ENCODE peak calls at places on chromosomes 13 and 19, in seven cellular contexts. I, Z, E, U, O, W and J are unnamed samples. For H3K4me1, the result is how much of the 10 kb centered on the place peaks cover.

GRCh38 chr19:21604351-21604926 is 99.0 kb downstream of the ZNF429 start:
- DNase-seq in I (no peak), Z (no peak), E (peak), U (no peak), O (no peak), W (peak), J (no peak)

GRCh38 chr19:5131866-5132561 is 163.1 kb downstream of the KDM4B start:
- DNase-seq in I (no peak), Z (no peak), E (peak), U (no peak), O (no peak), W (no peak), J (no peak)

GRCh38 chr13:44044544-44045178 is 165.0 kb downstream of the LACC1 start:
- DNase-seq in I (no peak), Z (no peak), E (no peak), U (no peak), O (no peak), W (peak), J (no peak)

GRCh38 chr13:59088716-59089115 is 1075.0 kb downstream of the DIAPH3 start:
- DNase-seq in I (no peak), Z (no peak), E (no peak), U (no peak), O (no peak), W (peak), J (no peak)

GRCh38 chr19:58353717-58354477 is 605 bp upstream of the A1BG start:
- DNase-seq in I (no peak), Z (no peak), E (no peak), U (no peak), O (no peak), W (no peak), J (no peak)

GRCh38 chr19:52099497-52100138 is 4.1 kb upstream of the ZNF841 start:
- DNase-seq in I (no peak), Z (no peak), E (no peak), U (no peak), O (no peak), W (no peak), J (no peak)

GRCh38 chr13:72384879-72385278 is 342.6 kb downstream of the MZT1 start:
- DNase-seq in I (no peak), Z (no peak), E (peak), U (no peak), O (no peak), W (peak), J (no peak)

GRCh38 chr13:29978211-29978610 is 127.8 kb upstream of the UBL3 start:
- DNase-seq in I (no peak), Z (no peak), E (no peak), U (no peak), O (no peak), W (peak), J (no peak)

GRCh38 chr13:98563071-98563470 is 13.8 kb downstream of the STK24 start:
- DNase-seq in I (no peak), Z (no peak), E (peak), U (no peak), O (no peak), W (no peak), J (no peak)

GRCh38 chr19:11160119-11160768 is 4.7 kb upstream of the SPC24 start:
- DNase-seq in I (no peak), Z (no peak), E (no peak), U (no peak), O (no peak), W (peak), J (no peak)

GRCh38 chr19:34244611-34245299 is 9.6 kb upstream of the GARRE1 start:
- DNase-seq in I (no peak), Z (no peak), E (no peak), U (no peak), O (no peak), W (no peak), J (no peak)

GRCh38 chr19:55383789-55384575 is at the start of gene TMEM238:
- DNase-seq in I (peak), Z (no peak), E (peak), U (peak), O (peak), W (peak), J (peak)

GRCh38 chr19:55384576-55385235 is 614 bp upstream of the TMEM238 start:
- DNase-seq in I (no peak), Z (no peak), E (no peak), U (no peak), O (no peak), W (no peak), J (no peak)

GRCh38 chr19:55385236-55385748 is 440 bp upstream of the RPL28 start:
- DNase-seq in I (peak), Z (peak), E (peak), U (peak), O (peak), W (peak), J (peak)

GRCh38 chr19:55386515-55386947 is 799 bp downstream of the RPL28 start:
- DNase-seq in I (no peak), Z (no peak), E (no peak), U (no peak), O (no peak), W (no peak), J (no peak)

DNA sequence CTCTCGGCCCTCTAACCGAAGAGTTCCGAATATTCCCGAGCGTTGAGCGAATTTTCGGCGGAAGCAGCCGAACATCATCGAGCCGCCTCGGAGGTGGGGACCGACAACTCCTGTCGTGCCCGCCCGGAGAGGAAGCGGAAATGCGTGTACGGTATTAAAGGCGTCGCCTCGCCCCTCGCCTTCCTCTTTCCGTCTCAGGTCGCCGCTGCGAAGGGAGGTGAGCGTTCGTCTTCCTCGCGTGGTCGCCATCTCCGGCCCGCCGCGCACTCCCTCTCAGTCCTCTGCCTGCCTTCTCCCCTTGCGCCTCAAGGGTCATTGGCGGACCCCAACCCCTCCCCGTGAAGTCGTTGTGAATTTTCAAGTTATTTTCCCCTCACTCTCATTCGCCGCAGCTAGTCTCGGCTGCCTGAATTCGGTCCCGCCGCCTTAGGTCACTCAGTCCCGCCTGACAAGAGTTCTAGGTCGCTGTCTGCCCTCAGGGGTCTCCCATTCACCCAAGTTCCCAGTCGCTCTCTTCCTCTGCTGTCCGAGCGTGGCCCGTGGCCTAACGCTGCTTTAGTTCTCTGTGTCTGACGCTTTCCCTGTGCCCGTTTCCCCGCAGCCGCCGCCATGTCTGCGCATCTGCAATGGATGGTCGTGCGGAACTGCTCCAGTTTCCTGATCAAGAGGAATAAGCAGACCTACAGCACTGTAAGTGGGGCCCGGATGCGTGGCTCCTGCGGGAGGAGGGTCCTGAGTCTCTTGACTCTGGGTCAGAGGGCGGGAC is at the start of gene RPL28:
- DNase-seq in I (peak), Z (peak), E (peak), U (peak), O (peak), W (peak), J (peak)
- H3K4me3 ChIP-seq in I (peak), Z (peak), E (peak), U (peak), O (peak), W (peak), J (peak)

GRCh38 chr13:40960721-40961120 is 58.4 kb downstream of the ELF1 start:
- DNase-seq in I (no peak), Z (no peak), E (no peak), U (no peak), O (no peak), W (no peak), J (no peak)
- H3K4me1 ChIP-seq in I (under half), Z (under half), E (under half), U (under half), O (under half), W (under half), J (under half)

DNA sequence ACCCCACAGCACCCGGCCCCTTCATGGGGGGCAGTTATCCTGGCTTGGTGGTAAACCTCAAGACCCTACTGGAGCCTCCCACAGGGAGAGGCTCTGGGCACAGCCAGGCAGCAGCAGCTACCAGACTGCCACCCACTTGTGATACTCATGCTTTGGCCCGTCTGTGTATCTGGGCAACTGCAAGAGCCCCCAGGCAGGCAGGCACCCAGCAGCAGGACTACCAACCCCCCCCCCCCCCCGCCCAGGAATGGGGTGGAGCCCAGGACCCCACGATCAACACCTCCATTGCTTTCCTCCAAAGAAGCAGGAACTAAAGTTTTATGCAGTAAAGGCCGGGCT is 896 bp upstream of the LYL1 start:
- DNase-seq in I (no peak), Z (no peak), E (no peak), U (no peak), O (no peak), W (no peak), J (no peak)
- H3K4me3 ChIP-seq in I (no peak), Z (no peak), E (no peak), U (no peak), O (peak), W (no peak), J (no peak)

DNA sequence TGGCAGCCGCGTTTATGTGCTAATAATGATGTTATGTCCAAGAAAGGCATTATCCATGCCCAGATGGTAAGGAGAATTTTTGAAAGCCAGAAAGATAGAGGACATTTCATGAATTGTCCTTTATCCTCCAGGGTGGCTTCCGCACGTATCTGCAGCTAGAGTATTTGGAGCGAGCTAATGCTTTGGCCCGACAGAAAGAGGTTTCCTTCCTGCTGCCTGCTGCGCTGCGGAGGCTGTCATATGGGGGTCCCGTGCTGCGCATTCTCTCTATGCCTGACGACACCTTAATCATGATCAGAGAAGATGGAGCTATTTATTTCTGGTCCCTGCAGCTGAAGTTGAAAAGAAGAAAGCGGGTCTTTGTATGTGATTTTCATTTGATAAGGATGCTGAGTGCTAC is 90.0 kb downstream of the TEX26 start:
- DNase-seq in I (no peak), Z (no peak), E (no peak), U (no peak), O (no peak), W (no peak), J (no peak)
- H3K4me1 ChIP-seq in I (under half), Z (under half), E (under half), U (under half), O (under half), W (under half), J (under half)

DNA sequence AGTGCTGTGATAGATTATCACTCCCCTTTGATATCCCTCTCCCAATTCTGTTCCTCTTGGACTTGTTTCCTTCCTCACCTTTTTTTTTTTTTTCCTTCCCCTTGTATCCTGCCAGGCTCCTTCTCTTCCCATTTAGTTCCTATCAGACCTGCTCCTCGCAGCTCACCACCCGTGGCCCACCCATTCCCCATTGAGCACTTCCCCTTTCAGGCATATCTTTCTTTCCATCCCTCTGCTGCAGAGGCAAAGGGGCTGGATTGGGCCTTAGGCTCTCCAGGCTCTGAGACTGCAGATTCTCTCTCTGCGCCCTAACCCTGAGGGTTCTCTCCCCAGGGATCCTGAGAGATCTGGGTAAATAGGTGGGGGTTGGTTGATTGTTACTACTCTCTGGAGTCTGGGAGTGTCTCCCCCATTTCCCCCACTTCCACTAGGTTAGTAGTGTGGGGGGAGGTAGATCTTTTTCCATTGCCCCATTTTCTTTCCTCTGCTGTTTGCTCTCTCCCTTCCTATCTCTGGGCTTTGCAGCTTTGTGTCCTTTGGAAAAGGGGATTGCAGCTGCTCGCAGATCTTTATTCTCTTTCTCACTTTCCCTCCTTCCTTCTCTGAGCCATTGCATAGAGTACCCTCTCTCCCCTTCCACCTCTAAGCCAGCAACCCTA is 2.3 kb downstream of the ARHGAP35 start:
- DNase-seq in I (no peak), Z (no peak), E (peak), U (no peak), O (peak), W (peak), J (peak)
- H3K4me3 ChIP-seq in I (peak), Z (peak), E (no peak), U (peak), O (peak), W (peak), J (peak)

DNA sequence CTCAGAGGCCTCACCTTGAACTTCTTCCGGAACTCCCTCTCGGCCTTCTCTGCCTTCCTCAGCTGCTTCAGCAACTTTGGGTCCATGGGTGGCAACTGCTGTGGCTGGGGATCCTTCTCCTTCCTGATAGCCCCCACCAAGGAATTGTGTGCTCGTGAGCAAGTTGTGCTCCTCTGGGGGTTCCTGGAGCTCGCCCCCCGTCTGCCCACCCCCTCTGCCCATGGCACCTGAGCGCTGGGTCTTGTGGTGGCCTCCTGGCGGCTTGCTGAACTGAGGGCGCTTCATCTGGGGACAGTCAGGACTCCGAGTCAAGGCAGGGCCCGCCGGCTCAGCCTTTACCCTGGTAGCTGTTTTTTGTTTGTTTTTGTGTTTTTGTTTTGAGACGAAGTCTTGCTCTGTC is 11.6 kb downstream of the PRAM1 start:
- DNase-seq in I (no peak), Z (no peak), E (no peak), U (no peak), O (no peak), W (no peak), J (no peak)
- H3K4me1 ChIP-seq in I (under half), Z (under half), E (under half), U (under half), O (under half), W (under half), J (under half)